ENCODE peak calls at places on chromosomes 16 and 17, in ten cellular contexts. U is gastrocnemius medialis, Q is left lung, A is lower lobe of right lung, C is RWPE2, S is heart right ventricle, N is Karpas-422, O is ascending aorta, H is heart left ventricle, J is uterus. I is an unnamed sample. For H3K4me1 and H3K9me3, the result is how much of the 10 kb centered on the place peaks cover.

GRCh38 chr16:56600398-56600999 is 7.9 kb upstream of the MT2A start:
- DNase-seq in U (no peak), Q (no peak), A (no peak), C (no peak), S (no peak), N (peak), O (no peak), H (no peak), J (no peak), I (no peak)

GRCh38 chr16:8928467-8928957 is 35.2 kb downstream of the USP7 start:
- DNase-seq in U (no peak), Q (no peak), A (no peak), C (no peak), S (no peak), N (no peak), O (no peak), H (no peak), J (no peak), I (no peak)

GRCh38 chr17:56779306-56779705 is 54.4 kb downstream of the C17orf67 start:
- DNase-seq in U (no peak), Q (no peak), A (no peak), C (no peak), S (no peak), N (no peak), O (no peak), H (no peak), J (no peak), I (no peak)

GRCh38 chr17:5031365-5032082 is 3.7 kb downstream of the SLC52A1 start:
- DNase-seq in U (peak), Q (peak), A (peak), C (no peak), S (peak), N (peak), O (peak), H (peak), J (peak), I (peak)

GRCh38 chr17:74871329-74872076 is 1.3 kb downstream of the FDXR start:
- DNase-seq in U (no peak), Q (no peak), A (no peak), C (no peak), S (no peak), N (no peak), O (no peak), H (no peak), J (no peak), I (peak)

GRCh38 chr16:67431077-67431804 is at the start of gene HSD11B2:
- DNase-seq in U (peak), Q (peak), A (peak), C (no peak), S (no peak), N (peak), O (no peak), H (peak), J (peak), I (peak)

GRCh38 chr17:15479697-15480096 is 12.3 kb upstream of the CDRT4 start:
- DNase-seq in U (no peak), Q (no peak), A (no peak), C (no peak), S (no peak), N (no peak), O (no peak), H (no peak), J (no peak), I (no peak)

GRCh38 chr17:77427471-77427991 is 286.8 kb downstream of the SEC14L1 start:
- DNase-seq in U (peak), Q (no peak), A (no peak), C (no peak), S (no peak), N (no peak), O (peak), H (peak), J (peak), I (peak)

GRCh38 chr17:74391771-74392170 is 24.5 kb downstream of the GPR142 start:
- DNase-seq in U (no peak), Q (no peak), A (no peak), C (no peak), S (no peak), N (no peak), O (no peak), H (peak), J (no peak), I (no peak)

GRCh38 chr17:82888583-82889495 is 49.0 kb upstream of the ZNF750 start:
- DNase-seq in U (peak), Q (peak), A (peak), C (no peak), S (peak), N (no peak), O (no peak), H (peak), J (no peak), I (peak)

GRCh38 chr17:69043098-69043497 is 17.6 kb downstream of the ABCA9 start:
- DNase-seq in U (no peak), Q (no peak), A (no peak), C (no peak), S (no peak), N (no peak), O (no peak), H (no peak), J (no peak), I (no peak)

GRCh38 chr17:69046130-69046807 is 14.5 kb downstream of the ABCA9 start:
- DNase-seq in U (no peak), Q (no peak), A (no peak), C (no peak), S (no peak), N (no peak), O (no peak), H (no peak), J (no peak), I (no peak)

GRCh38 chr17:69050999-69051775 is 9.5 kb downstream of the ABCA9 start:
- DNase-seq in U (no peak), Q (no peak), A (no peak), C (no peak), S (no peak), N (no peak), O (no peak), H (no peak), J (no peak), I (no peak)

GRCh38 chr17:69047368-69048263 is 13.1 kb downstream of the ABCA9 start:
- DNase-seq in U (peak), Q (no peak), A (no peak), C (no peak), S (peak), N (no peak), O (peak), H (peak), J (peak), I (peak)

DNA sequence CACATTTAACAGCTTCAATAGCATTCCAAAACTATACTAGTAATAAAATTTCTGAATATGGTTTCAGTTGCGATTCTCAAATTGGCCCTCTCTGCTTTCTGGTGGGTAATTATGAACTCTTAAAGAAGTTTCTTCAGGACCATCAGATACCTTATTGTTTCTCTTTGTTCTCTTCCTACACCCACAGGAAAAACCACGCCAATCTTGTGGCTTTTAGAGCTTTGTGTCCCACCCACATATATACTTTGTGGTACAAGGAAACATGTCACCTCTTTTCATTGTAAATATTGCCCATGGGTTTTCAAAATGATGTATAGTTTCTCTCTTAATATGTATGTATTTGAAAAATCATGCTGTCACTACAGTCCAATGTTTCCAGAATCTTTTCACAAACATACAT is 12.1 kb downstream of the ABCA9 start:
- DNase-seq in U (no peak), Q (no peak), A (no peak), C (no peak), S (no peak), N (no peak), O (no peak), H (no peak), J (no peak), I (no peak)
- H3K4me1 ChIP-seq in U (under half), Q (under half), A (under half), C (under half), S (under half), N (under half), O (under half), H (under half), J (under half), I (under half)

DNA sequence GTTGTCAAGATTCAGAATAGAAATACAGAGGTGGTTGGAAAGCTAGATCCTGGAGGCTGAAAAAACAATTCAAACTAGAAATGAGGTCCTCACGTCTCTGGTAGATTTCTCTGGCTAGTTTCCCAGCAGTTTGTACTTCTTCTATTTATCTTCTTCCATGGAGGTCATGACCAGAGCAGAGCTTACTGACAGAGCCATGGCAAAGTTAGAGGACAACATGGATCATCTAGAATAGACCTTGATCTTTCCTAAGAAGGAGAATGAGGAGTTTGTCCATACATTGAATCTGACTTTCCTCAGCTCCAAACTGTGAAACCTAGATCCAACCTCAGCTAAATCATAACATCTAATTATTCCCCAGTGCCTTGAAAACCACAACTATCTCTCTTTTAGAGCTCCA is 900.8 kb upstream of the GOT2 start:
- DNase-seq in U (no peak), Q (no peak), A (no peak), C (no peak), S (no peak), N (no peak), O (no peak), H (no peak), J (no peak), I (no peak)
- H3K9me3 ChIP-seq in U (under half), Q (under half), A (under half), C (under half), S (under half), N (under half), O (under half), H (under half), J (under half), I (under half)

GRCh38 chr17:29732209-29732608 is 109.5 kb upstream of the CORO6 start:
- DNase-seq in U (no peak), Q (no peak), A (no peak), C (no peak), S (no peak), N (no peak), O (no peak), H (no peak), J (no peak), I (no peak)
- H3K4me3 ChIP-seq in U (no peak), Q (no peak), A (no peak), C (no peak), S (peak), N (no peak), O (no peak), H (no peak), J (no peak), I (no peak)

DNA sequence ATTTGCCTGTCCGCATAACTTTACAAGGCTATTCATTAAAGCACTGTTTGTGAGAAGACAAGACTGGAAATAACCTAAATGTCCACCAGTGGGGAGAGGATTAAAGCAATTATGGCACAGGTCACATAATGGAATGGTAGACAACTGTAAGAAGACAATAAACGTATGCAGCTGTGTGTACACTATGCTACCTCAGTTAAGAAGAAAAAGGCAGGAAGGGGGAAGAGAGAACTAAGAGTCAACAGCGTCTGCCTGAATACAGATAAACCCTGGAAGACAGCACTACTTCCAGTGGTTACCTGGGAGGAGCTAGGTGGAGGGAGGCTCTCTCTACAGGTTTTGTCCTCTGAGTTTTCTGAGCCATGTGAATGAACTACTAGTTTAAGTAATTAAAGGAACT is 15.3 kb downstream of the CREBBP start:
- DNase-seq in U (no peak), Q (no peak), A (no peak), C (no peak), S (no peak), N (no peak), O (no peak), H (no peak), J (no peak), I (no peak)
- H3K4me1 ChIP-seq in U (half or more), Q (under half), A (half or more), C (under half), S (half or more), N (half or more), O (half or more), H (half or more), J (under half), I (under half)

I was measured in kidney.